ENCODE peak calls at places on chromosome 6, in five cellular contexts. F is aorta, N is pancreas, K is brain microvascular endothelial cell, V is fibroblast of lung. G is an unnamed sample.

GRCh38 chr6:169738972-169739529 is 12.3 kb downstream of the DYNLT2 start:
- DNase-seq in F (no peak), V (no peak), K (no peak), N (no peak), G (no peak)

GRCh38 chr6:119957195-119957594 is 607.6 kb upstream of the MAN1A1 start:
- DNase-seq in F (no peak), K (no peak), N (no peak), V (no peak), G (no peak)

GRCh38 chr6:38915205-38915925 is 133.2 kb upstream of the GLP1R start:
- DNase-seq in K (no peak), F (no peak), V (no peak), N (no peak), G (no peak)

GRCh38 chr6:70636589-70636988 is 31.1 kb upstream of the SMAP1 start:
- DNase-seq in F (no peak), N (no peak), K (no peak), V (no peak), G (no peak)

GRCh38 chr6:122651604-122652003 is 41.4 kb downstream of the PKIB start:
- DNase-seq in K (peak; percentile 29), V (peak; percentile 93), F (no peak), N (no peak), G (peak; percentile 65)

GRCh38 chr6:2891768-2892170 is 11.3 kb downstream of the SERPINB9 start:
- DNase-seq in V (no peak), K (no peak), F (no peak), N (no peak), G (no peak)

GRCh38 chr6:170417881-170418280 is 111.3 kb downstream of the FAM120B start:
- DNase-seq in K (no peak), F (no peak), V (no peak), N (no peak), G (no peak)

GRCh38 chr6:71502210-71502609 is 213.6 kb downstream of the OGFRL1 start:
- DNase-seq in N (no peak), V (no peak), K (no peak), F (no peak), G (no peak)

GRCh38 chr6:97059473-97059872 is 134.9 kb downstream of the KLHL32 start:
- DNase-seq in V (peak; percentile 32), K (peak; percentile 7), N (no peak), F (no peak), G (peak; percentile 51)

GRCh38 chr6:43860285-43860684 is 90.3 kb downstream of the VEGFA start:
- DNase-seq in V (peak; percentile 19), K (no peak), N (no peak), F (no peak), G (no peak)

GRCh38 chr6:11384531-11385309 is 152.3 kb upstream of the NEDD9 start:
- DNase-seq in N (no peak), K (no peak), F (no peak), V (peak; percentile 69), G (peak; percentile 81)

GRCh38 chr6:3304500-3305215 is 45.9 kb downstream of the PSMG4 start:
- DNase-seq in V (no peak), K (no peak), F (no peak), N (no peak), G (no peak)

GRCh38 chr6:72969666-72970065 is 255.6 kb downstream of the KHDC1L start:
- DNase-seq in K (no peak), F (no peak), V (no peak), N (no peak), G (no peak)

GRCh38 chr6:81683928-81684327 is 68.6 kb downstream of the TENT5A start:
- DNase-seq in N (no peak), F (no peak), V (peak; percentile 70), K (no peak), G (peak; percentile 37)

GRCh38 chr6:168513766-168514165 is 72.8 kb downstream of the SMOC2 start:
- DNase-seq in V (no peak), F (no peak), N (no peak), K (no peak), G (no peak)

GRCh38 chr6:112017169-112017568 is 36.7 kb upstream of the CCN6 start:
- DNase-seq in N (no peak), F (no peak), K (no peak), V (no peak), G (no peak)

GRCh38 chr6:23775127-23775526 is 350.9 kb upstream of the NRSN1 start:
- DNase-seq in V (peak; percentile 3), F (no peak), K (peak; percentile 2), N (no peak), G (peak; percentile 65)

GRCh38 chr6:1388081-1388926 is 1.1 kb upstream of the FOXF2 start:
- DNase-seq in V (no peak), K (no peak), N (no peak), F (no peak), G (no peak)
- H3K4me3 ChIP-seq in V (peak overlapping the region; percentile 83), K (no peak overlapping the region), N (no peak overlapping the region), F (no peak overlapping the region), G (no peak overlapping the region)

GRCh38 chr6:156846845-156847599 is 69.8 kb downstream of the ARID1B start:
- DNase-seq in V (no peak), F (no peak), N (no peak), K (no peak), G (no peak)

GRCh38 chr6:156849806-156850205 is 72.6 kb downstream of the ARID1B start:
- DNase-seq in K (no peak), F (no peak), N (no peak), V (no peak), G (no peak)

GRCh38 chr6:156850356-156850755 is 73.2 kb downstream of the ARID1B start:
- DNase-seq in F (no peak), N (no peak), K (no peak), V (no peak), G (no peak)

GRCh38 chr6:156848533-156848932 is 71.4 kb downstream of the ARID1B start:
- DNase-seq in V (peak; percentile 46), K (no peak), F (peak; percentile 80), N (no peak), G (peak; percentile 50)

GRCh38 chr6:156848123-156848522 is 70.9 kb downstream of the ARID1B start:
- DNase-seq in K (no peak), V (no peak), F (no peak), N (no peak), G (peak; percentile 19)
- H3K4me3 ChIP-seq in K (no peak overlapping the region), V (no peak overlapping the region), F (no peak overlapping the region), N (no peak overlapping the region), G (no peak overlapping the region)

DNA sequence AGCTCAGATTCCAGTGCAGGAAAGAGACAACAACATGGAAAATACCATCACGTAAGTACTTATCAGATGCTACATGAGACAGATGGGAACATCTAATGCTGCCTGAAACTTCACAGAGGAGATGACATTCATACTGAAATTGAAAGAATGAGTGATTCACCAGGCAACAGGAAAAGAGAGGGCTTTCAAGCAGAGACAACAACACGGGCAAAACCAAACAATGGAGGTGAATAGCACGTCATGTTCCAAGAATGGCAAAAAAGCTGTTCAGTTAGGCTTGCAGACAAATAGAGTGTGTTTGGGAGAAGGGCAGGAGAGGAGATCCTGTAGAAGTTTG is 39.3 kb downstream of the GTF2H5 start:
- DNase-seq in N (no peak), K (peak; percentile 83), F (no peak), V (peak; percentile 75), G (peak; percentile 52)
- H3K4me3 ChIP-seq in N (no peak overlapping the region), K (no peak overlapping the region), F (no peak overlapping the region), V (no peak overlapping the region), G (no peak overlapping the region)

GRCh38 chr6:25042599-25042936 is 106.8 kb upstream of the RIPOR2 start:
- DNase-seq in V (no peak), N (no peak), K (no peak), F (no peak), G (no peak)
- H3K4me3 ChIP-seq in V (no peak overlapping the region), N (no peak overlapping the region), K (no peak overlapping the region), F (no peak overlapping the region), G (no peak overlapping the region)

GRCh38 chr6:129646617-129647016 is 63.4 kb downstream of the ARHGAP18 start:
- DNase-seq in K (no peak), V (no peak), F (no peak), N (no peak), G (no peak)

GRCh38 chr6:129645371-129646139 is 64.4 kb downstream of the ARHGAP18 start:
- DNase-seq in F (no peak), N (no peak), V (peak; percentile 26), K (no peak), G (no peak)

GRCh38 chr6:129643968-129644367 is 66.0 kb downstream of the ARHGAP18 start:
- DNase-seq in V (peak; percentile 29), N (no peak), K (no peak), F (no peak), G (no peak)

GRCh38 chr6:129646140-129646569 is 63.8 kb downstream of the ARHGAP18 start:
- DNase-seq in K (no peak), N (no peak), V (no peak), F (no peak), G (no peak)

DNA sequence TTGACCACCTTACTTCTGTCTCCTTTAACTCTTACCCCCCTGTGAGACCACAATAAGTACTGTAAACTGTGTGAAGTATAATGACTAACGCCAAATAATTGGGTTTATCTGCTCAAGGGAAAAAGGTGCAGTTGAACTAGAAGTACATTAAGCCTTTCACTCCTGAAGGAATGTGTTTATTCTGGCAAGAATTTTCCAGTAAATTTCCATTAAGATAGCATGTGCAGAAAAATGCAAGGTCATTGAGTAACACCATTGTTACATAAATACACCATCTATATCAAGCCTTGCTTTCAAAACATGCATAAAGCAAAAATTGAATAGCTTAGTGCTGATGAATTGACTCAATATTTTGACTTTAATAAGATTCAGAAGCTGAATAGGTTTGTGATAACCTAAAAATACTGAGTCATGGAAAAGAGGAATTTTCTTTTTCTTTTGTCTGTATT is 65.4 kb downstream of the ARHGAP18 start:
- DNase-seq in K (no peak), N (no peak), F (no peak), V (peak; percentile 92), G (peak; percentile 68)
- H3K4me3 ChIP-seq in K (no peak overlapping the region), N (no peak overlapping the region), F (no peak overlapping the region), V (no peak overlapping the region), G (no peak overlapping the region)

GRCh38 chr6:20969551-20969950 is 435.3 kb downstream of the CDKAL1 start:
- DNase-seq in F (no peak), K (no peak), N (no peak), V (no peak), G (no peak)
- H3K4me3 ChIP-seq in F (no peak overlapping the region), K (no peak overlapping the region), N (no peak overlapping the region), V (no peak overlapping the region), G (no peak overlapping the region)

DNA sequence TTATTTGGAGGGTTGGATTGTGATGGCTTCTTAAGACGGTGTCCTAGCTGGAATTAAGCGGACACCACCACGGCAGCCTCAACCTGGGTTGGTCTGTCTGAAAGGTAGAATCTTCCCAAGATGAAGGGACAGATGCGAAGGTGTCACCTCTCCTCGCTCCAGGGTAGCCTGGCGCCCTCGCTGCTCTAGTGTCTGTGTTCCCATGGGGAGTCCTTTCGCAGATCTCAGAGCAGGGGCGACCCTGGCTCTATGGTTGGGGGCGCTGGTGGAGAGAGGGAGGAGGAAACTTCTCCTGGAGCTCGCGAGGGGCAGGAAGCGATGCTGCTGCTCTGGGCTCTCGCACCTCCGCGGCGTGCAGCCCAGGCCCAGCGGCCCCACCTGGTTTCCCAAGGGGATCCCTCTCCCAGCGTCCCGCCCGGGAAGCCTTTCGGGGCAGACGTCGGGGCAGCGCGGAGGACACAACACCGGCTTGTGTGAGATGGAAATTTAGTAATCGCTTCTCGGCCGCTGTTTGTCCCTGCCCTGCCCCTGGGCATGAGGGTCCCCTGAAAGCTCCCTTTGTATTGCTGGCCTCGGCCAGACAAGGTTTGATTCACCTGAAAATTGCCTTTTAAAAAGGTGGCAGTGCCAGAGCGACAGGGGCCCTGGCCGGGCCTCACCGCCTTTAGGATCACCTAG is 1.8 kb downstream of the RSPO3 start:
- DNase-seq in F (no peak), K (no peak), V (no peak), N (no peak), G (no peak)
- H3K4me3 ChIP-seq in F (no peak overlapping the region), K (peak overlapping the region; percentile 56), V (peak overlapping the region; percentile 30), N (no peak overlapping the region), G (peak overlapping the region; percentile 47)